ENCODE peak calls at places on chromosome 6, in five cellular contexts. One of them, this sample, is unnamed.
A peak's percentile ranks its signal among the peaks of the same experiment; 100 is the strongest.

GRCh38 chr6:128395596-128395995 is 124.8 kb downstream of the PTPRK start:
- DNase-seq in MM.1S: no peak
- DNase-seq in Peyer's patch: no peak
- DNase-seq in heart left ventricle: no peak
- DNase-seq in GM23338: no peak
- DNase-seq in this sample: no peak

GRCh38 chr6:123759472-123759871 is 44.2 kb upstream of the NKAIN2 start:
- DNase-seq in MM.1S: no peak
- DNase-seq in Peyer's patch: no peak
- DNase-seq in heart left ventricle: no peak
- DNase-seq in GM23338: no peak
- DNase-seq in this sample: no peak

GRCh38 chr6:7004581-7005297 is 103.0 kb upstream of the RREB1 start:
- DNase-seq in MM.1S: no peak
- DNase-seq in Peyer's patch: no peak
- DNase-seq in heart left ventricle: no peak
- DNase-seq in GM23338: no peak
- DNase-seq in this sample: no peak

GRCh38 chr6:36858407-36858981 is 16.1 kb downstream of the PPIL1 start:
- DNase-seq in MM.1S: no peak
- DNase-seq in Peyer's patch: no peak
- DNase-seq in heart left ventricle: peak; percentile 68
- DNase-seq in GM23338: peak; percentile 91
- DNase-seq in this sample: no peak

GRCh38 chr6:98467902-98468301 is 366.5 kb upstream of the POU3F2 start:
- DNase-seq in MM.1S: peak; percentile 55
- DNase-seq in Peyer's patch: no peak
- DNase-seq in heart left ventricle: no peak
- DNase-seq in GM23338: no peak
- DNase-seq in this sample: no peak

GRCh38 chr6:88472731-88473130 is 306.6 kb upstream of the CNR1 start:
- DNase-seq in MM.1S: no peak
- DNase-seq in Peyer's patch: no peak
- DNase-seq in heart left ventricle: no peak
- DNase-seq in GM23338: peak; percentile 8
- DNase-seq in this sample: no peak

GRCh38 chr6:63471654-63472053 is 100.6 kb upstream of the LOC128125822 start:
- DNase-seq in MM.1S: no peak
- DNase-seq in Peyer's patch: no peak
- DNase-seq in heart left ventricle: no peak
- DNase-seq in GM23338: no peak
- DNase-seq in this sample: no peak

GRCh38 chr6:158481612-158482473 is 78.0 kb upstream of the TMEM181 start:
- DNase-seq in MM.1S: no peak
- DNase-seq in Peyer's patch: no peak
- DNase-seq in heart left ventricle: no peak
- DNase-seq in GM23338: no peak
- DNase-seq in this sample: no peak

GRCh38 chr6:54427396-54427910 is 119.2 kb downstream of the TINAG start:
- DNase-seq in MM.1S: no peak
- DNase-seq in Peyer's patch: no peak
- DNase-seq in heart left ventricle: no peak
- DNase-seq in GM23338: no peak
- DNase-seq in this sample: no peak

GRCh38 chr6:43570876-43571441 is 4.9 kb downstream of the XPO5 start:
- DNase-seq in MM.1S: no peak
- DNase-seq in Peyer's patch: no peak
- DNase-seq in heart left ventricle: no peak
- DNase-seq in GM23338: no peak
- DNase-seq in this sample: no peak

DNA sequence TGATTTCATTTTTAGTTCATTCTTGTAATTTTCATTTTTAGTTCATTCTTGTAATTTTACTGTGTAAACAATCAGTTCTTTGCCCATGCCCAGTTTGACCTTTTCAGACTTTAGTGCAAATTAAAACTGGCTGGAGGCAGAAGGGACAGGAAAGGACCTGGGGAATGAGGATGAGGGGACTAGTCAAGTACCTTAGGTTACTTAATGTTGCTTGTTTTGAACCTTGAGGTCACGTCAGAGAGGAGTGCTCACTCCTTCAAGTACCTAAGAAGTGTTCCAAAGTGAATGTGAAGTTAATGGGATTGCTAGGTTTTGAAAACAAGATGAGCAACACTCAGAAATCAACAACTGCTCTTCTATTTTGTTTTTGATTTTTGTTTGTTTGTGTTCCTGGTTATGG is 82.5 kb downstream of the FOXO3 start:
- DNase-seq in MM.1S: no peak
- DNase-seq in Peyer's patch: no peak
- DNase-seq in heart left ventricle: no peak
- DNase-seq in GM23338: no peak
- DNase-seq in this sample: no peak
- H3K4me1 ChIP-seq in MM.1S: peaks cover 100% of the 10 kb centered on the region
- H3K4me1 ChIP-seq in Peyer's patch: no peaks in the 10 kb centered on the region
- H3K4me1 ChIP-seq in heart left ventricle: peaks cover 33% of the 10 kb centered on the region
- H3K4me1 ChIP-seq in GM23338: peaks cover 48% of the 10 kb centered on the region
- H3K4me1 ChIP-seq in this sample: peaks cover 2% of the 10 kb centered on the region

GRCh38 chr6:137697267-137697938 is 169.7 kb upstream of the TNFAIP3 start:
- DNase-seq in MM.1S: peak; percentile 36
- DNase-seq in Peyer's patch: peak; percentile 62
- DNase-seq in heart left ventricle: peak; percentile 53
- DNase-seq in GM23338: peak; percentile 53
- DNase-seq in this sample: no peak
- H3K4me1 ChIP-seq in MM.1S: peaks cover 26% of the 10 kb centered on the region
- H3K4me1 ChIP-seq in Peyer's patch: no peaks in the 10 kb centered on the region
- H3K4me1 ChIP-seq in heart left ventricle: peaks cover 6% of the 10 kb centered on the region
- H3K4me1 ChIP-seq in GM23338: peaks cover 5% of the 10 kb centered on the region
- H3K4me1 ChIP-seq in this sample: peaks cover 6% of the 10 kb centered on the region

DNA sequence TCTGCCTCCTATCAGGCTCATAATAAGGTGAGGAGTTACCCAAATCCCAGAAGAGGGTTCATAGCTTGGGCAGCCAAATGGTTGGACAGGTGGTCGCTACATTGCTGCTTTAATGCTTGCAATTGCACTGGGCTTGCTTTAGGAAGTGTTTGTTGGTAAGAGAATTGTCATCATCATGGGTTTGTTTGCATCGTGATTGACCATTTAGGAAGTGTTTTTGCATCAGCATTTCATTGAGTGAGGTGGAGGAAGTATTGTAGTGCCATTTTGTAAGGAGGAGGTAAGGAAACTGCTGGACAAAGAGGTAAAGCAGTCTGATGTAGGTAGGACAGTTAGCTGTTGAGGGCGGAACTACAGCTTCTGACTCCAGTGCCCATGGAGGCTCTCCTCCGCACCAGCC is 101.5 kb downstream of the ARID1B start:
- DNase-seq in MM.1S: no peak
- DNase-seq in Peyer's patch: no peak
- DNase-seq in heart left ventricle: no peak
- DNase-seq in GM23338: no peak
- DNase-seq in this sample: no peak
- H3K4me1 ChIP-seq in MM.1S: peaks cover 18% of the 10 kb centered on the region
- H3K4me1 ChIP-seq in Peyer's patch: no peaks in the 10 kb centered on the region
- H3K4me1 ChIP-seq in heart left ventricle: peaks cover 8% of the 10 kb centered on the region
- H3K4me1 ChIP-seq in GM23338: peaks cover 52% of the 10 kb centered on the region
- H3K4me1 ChIP-seq in this sample: peaks cover 6% of the 10 kb centered on the region

DNA sequence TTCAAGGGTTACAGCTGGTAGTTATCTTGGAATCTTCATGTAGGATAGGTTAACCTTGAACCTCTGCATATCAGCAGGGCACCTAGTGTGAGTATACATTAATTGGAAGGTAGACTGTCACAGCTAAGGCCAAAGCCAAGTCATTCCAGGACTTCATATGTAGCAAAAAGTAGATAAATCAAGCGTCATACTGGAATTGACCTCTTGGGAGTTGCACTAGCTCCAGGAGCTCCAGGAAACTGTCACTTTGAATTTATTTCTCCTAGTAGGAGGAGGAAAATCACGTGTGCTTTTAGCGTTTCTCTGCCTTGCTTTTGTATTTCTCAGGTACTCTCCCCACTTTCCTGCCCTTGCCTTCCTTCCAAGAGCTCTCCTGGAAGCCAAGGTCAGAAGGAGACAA is 30.3 kb downstream of the RIPOR2 start:
- DNase-seq in MM.1S: no peak
- DNase-seq in Peyer's patch: no peak
- DNase-seq in heart left ventricle: no peak
- DNase-seq in GM23338: peak; percentile 32
- DNase-seq in this sample: no peak
- H3K4me1 ChIP-seq in MM.1S: no peaks in the 10 kb centered on the region
- H3K4me1 ChIP-seq in Peyer's patch: no peaks in the 10 kb centered on the region
- H3K4me1 ChIP-seq in heart left ventricle: no peaks in the 10 kb centered on the region
- H3K4me1 ChIP-seq in GM23338: peaks cover 31% of the 10 kb centered on the region
- H3K4me1 ChIP-seq in this sample: no peaks in the 10 kb centered on the region

GRCh38 chr6:71410164-71410566 is 121.6 kb downstream of the OGFRL1 start:
- DNase-seq in MM.1S: peak; percentile 53
- DNase-seq in Peyer's patch: no peak
- DNase-seq in heart left ventricle: no peak
- DNase-seq in GM23338: no peak
- DNase-seq in this sample: no peak

GRCh38 chr6:71411882-71412281 is 123.3 kb downstream of the OGFRL1 start:
- DNase-seq in MM.1S: no peak
- DNase-seq in Peyer's patch: no peak
- DNase-seq in heart left ventricle: no peak
- DNase-seq in GM23338: no peak
- DNase-seq in this sample: no peak

GRCh38 chr6:71408966-71409723 is 120.5 kb downstream of the OGFRL1 start:
- DNase-seq in MM.1S: no peak
- DNase-seq in Peyer's patch: no peak
- DNase-seq in heart left ventricle: no peak
- DNase-seq in GM23338: no peak
- DNase-seq in this sample: no peak

GRCh38 chr6:71412559-71412958 is 123.9 kb downstream of the OGFRL1 start:
- DNase-seq in MM.1S: no peak
- DNase-seq in Peyer's patch: no peak
- DNase-seq in heart left ventricle: no peak
- DNase-seq in GM23338: no peak
- DNase-seq in this sample: no peak

GRCh38 chr6:71410681-71411080 is 122.1 kb downstream of the OGFRL1 start:
- DNase-seq in MM.1S: no peak
- DNase-seq in Peyer's patch: no peak
- DNase-seq in heart left ventricle: no peak
- DNase-seq in GM23338: no peak
- DNase-seq in this sample: no peak
- H3K4me1 ChIP-seq in MM.1S: no peaks in the 10 kb centered on the region
- H3K4me1 ChIP-seq in Peyer's patch: no peaks in the 10 kb centered on the region
- H3K4me1 ChIP-seq in heart left ventricle: peaks cover 26% of the 10 kb centered on the region
- H3K4me1 ChIP-seq in GM23338: peaks cover 15% of the 10 kb centered on the region
- H3K4me1 ChIP-seq in this sample: peaks cover 8% of the 10 kb centered on the region

GRCh38 chr6:138330763-138331162 is 46.9 kb upstream of the SMIM28 start:
- DNase-seq in MM.1S: no peak
- DNase-seq in Peyer's patch: no peak
- DNase-seq in heart left ventricle: no peak
- DNase-seq in GM23338: no peak
- DNase-seq in this sample: no peak
- H3K4me1 ChIP-seq in MM.1S: no peaks in the 10 kb centered on the region
- H3K4me1 ChIP-seq in Peyer's patch: no peaks in the 10 kb centered on the region
- H3K4me1 ChIP-seq in heart left ventricle: no peaks in the 10 kb centered on the region
- H3K4me1 ChIP-seq in GM23338: peaks cover 39% of the 10 kb centered on the region
- H3K4me1 ChIP-seq in this sample: no peaks in the 10 kb centered on the region

GRCh38 chr6:149860513-149860833 is 3.7 kb downstream of the LRP11 start:
- DNase-seq in MM.1S: no peak
- DNase-seq in Peyer's patch: no peak
- DNase-seq in heart left ventricle: no peak
- DNase-seq in GM23338: no peak
- DNase-seq in this sample: no peak

GRCh38 chr6:149860834-149861602 is 3.1 kb downstream of the LRP11 start:
- DNase-seq in MM.1S: no peak
- DNase-seq in Peyer's patch: no peak
- DNase-seq in heart left ventricle: no peak
- DNase-seq in GM23338: no peak
- DNase-seq in this sample: no peak

GRCh38 chr6:149857541-149857940 is 6.6 kb downstream of the LRP11 start:
- DNase-seq in MM.1S: no peak
- DNase-seq in Peyer's patch: no peak
- DNase-seq in heart left ventricle: no peak
- DNase-seq in GM23338: no peak
- DNase-seq in this sample: no peak

GRCh38 chr6:149859938-149860337 is 4.2 kb downstream of the LRP11 start:
- DNase-seq in MM.1S: no peak
- DNase-seq in Peyer's patch: no peak
- DNase-seq in heart left ventricle: no peak
- DNase-seq in GM23338: no peak
- DNase-seq in this sample: no peak

GRCh38 chr6:149859368-149859767 is 4.8 kb downstream of the LRP11 start:
- DNase-seq in MM.1S: no peak
- DNase-seq in Peyer's patch: no peak
- DNase-seq in heart left ventricle: no peak
- DNase-seq in GM23338: no peak
- DNase-seq in this sample: no peak
- H3K4me1 ChIP-seq in MM.1S: no peaks in the 10 kb centered on the region
- H3K4me1 ChIP-seq in Peyer's patch: no peaks in the 10 kb centered on the region
- H3K4me1 ChIP-seq in heart left ventricle: peaks cover 7% of the 10 kb centered on the region
- H3K4me1 ChIP-seq in GM23338: peaks cover 34% of the 10 kb centered on the region
- H3K4me1 ChIP-seq in this sample: no peaks in the 10 kb centered on the region

DNA sequence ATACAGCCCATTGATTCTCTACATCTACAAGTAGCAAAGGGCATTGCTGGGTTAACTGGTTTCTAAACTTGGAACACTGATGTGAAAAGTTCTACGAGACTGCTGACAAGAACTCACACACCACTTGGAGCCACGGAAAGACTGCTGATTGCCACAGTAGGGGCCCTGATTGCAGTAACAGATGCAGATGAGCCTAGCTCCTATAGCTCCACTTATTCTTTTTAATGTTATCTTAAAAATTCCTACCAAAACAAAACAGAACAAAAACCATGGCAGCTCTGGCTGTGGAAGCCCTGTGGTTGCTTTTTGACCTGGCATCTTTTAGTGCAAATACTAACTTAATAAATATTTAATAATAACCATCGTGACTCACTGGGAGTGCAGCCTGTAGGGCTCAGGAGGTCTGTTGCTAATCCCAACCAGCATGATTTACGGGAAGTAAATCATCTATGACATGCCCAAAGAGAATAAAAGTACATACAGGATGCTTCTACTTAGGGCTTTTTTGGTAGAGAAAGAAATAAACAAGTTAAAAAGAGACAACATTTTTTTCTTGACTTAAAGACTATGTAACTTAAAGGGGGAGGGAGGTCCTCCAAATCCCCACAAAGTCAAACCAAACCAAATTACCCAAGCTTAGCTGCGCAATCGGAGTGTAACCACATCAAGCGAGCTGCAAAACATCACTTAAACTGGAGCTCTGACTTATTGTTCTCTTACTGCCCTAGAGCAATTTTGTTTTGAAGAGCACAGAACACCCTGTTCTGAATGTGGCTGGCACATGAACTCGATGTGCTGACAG is 87.2 kb downstream of the FKBP5 start:
- DNase-seq in MM.1S: peak; percentile 50
- DNase-seq in Peyer's patch: peak; percentile 92
- DNase-seq in heart left ventricle: peak; percentile 74
- DNase-seq in GM23338: peak; percentile 47
- DNase-seq in this sample: peak; percentile 56
- H3K4me1 ChIP-seq in MM.1S: peaks cover 26% of the 10 kb centered on the region
- H3K4me1 ChIP-seq in Peyer's patch: no peaks in the 10 kb centered on the region
- H3K4me1 ChIP-seq in heart left ventricle: peaks cover 55% of the 10 kb centered on the region
- H3K4me1 ChIP-seq in GM23338: peaks cover 20% of the 10 kb centered on the region
- H3K4me1 ChIP-seq in this sample: peaks cover 3% of the 10 kb centered on the region